ENCODE peak calls at places on chromosome 9, in eight cellular contexts. P is cardiac muscle cell, S is T follicular helper cell, V is M059J, O is GM03348, N is stromal cell of bone marrow, R is naive B cell, G is CD14-positive monocyte. T is an unnamed sample.

GRCh38 chr9:69044226-69045219 is 9.0 kb downstream of the FXN start:
- DNase-seq in G (no peak), S (no peak), O (peak; percentile 17), P (peak; percentile 71), N (no peak), V (peak; percentile 78), R (no peak), T (peak; percentile 29)

GRCh38 chr9:121528642-121529041 is 29.0 kb upstream of the GGTA1 start:
- DNase-seq in O (no peak), N (no peak), V (no peak), P (no peak), S (no peak), R (no peak), G (no peak), T (no peak)

GRCh38 chr9:123049589-123050222 is 16.2 kb downstream of the GPR21 start:
- DNase-seq in P (peak; percentile 78), O (peak; percentile 26), N (peak; percentile 44), R (no peak), S (no peak), V (peak; percentile 76), G (no peak), T (peak; percentile 75)

GRCh38 chr9:136823136-136824046 is 15.6 kb downstream of the RABL6 start:
- DNase-seq in O (no peak), R (no peak), V (no peak), N (no peak), P (no peak), S (no peak), G (no peak), T (no peak)

GRCh38 chr9:21710792-21711191 is 91.6 kb upstream of the MTAP start:
- DNase-seq in O (no peak), P (no peak), N (no peak), V (peak; percentile 65), S (no peak), G (no peak), R (no peak), T (no peak)

GRCh38 chr9:22119537-22120167 is 110.5 kb upstream of the CDKN2B start:
- DNase-seq in P (peak; percentile 66), R (no peak), S (no peak), G (no peak), V (peak; percentile 76), N (peak; percentile 26), O (peak; percentile 24), T (no peak)

GRCh38 chr9:120787906-120788305 is 5.3 kb downstream of the FBXW2 start:
- DNase-seq in O (no peak), V (no peak), G (no peak), S (no peak), P (no peak), R (no peak), N (no peak), T (no peak)

GRCh38 chr9:81848472-81848871 is 79.8 kb upstream of the SPATA31D4 start:
- DNase-seq in R (no peak), P (peak; percentile 50), G (no peak), S (no peak), V (peak; percentile 80), N (peak; percentile 19), O (peak; percentile 45), T (no peak)

GRCh38 chr9:123375725-123376132 is 19.7 kb downstream of the CRB2 start:
- DNase-seq in R (no peak), O (peak; percentile 68), P (peak; percentile 56), V (peak; percentile 63), S (no peak), G (no peak), N (no peak), T (no peak)